ENCODE peak calls at places on chromosome X, in six cellular contexts. Y is K562, T is A549, P is HepG2, Q is SK-N-SH, F is H1. I is an unnamed sample.

GRCh38 chrX:21798677-21799219 is 40.7 kb upstream of the MBTPS2 start:
- DNase-seq in Y (no peak), F (no peak), T (peak), Q (no peak), P (peak), I (no peak)

GRCh38 chrX:39762266-39762841 is 335.4 kb downstream of the BCOR start:
- DNase-seq in Y (no peak), P (no peak), T (no peak), Q (no peak), F (no peak), I (no peak)

GRCh38 chrX:1151378-1152077 is 60.9 kb downstream of the CRLF2 start:
- DNase-seq in F (no peak), P (no peak), Q (no peak), Y (no peak), T (no peak), I (no peak)

GRCh38 chrX:81168391-81168790 is 33.3 kb downstream of the HMGN5 start:
- DNase-seq in P (no peak), F (no peak), Q (no peak), Y (no peak), T (no peak), I (no peak)

GRCh38 chrX:119617511-119618164 is 11.4 kb upstream of the NKRF start:
- DNase-seq in Q (no peak), T (no peak), F (no peak), Y (no peak), P (no peak), I (no peak)

GRCh38 chrX:15908891-15909290 is 54.3 kb upstream of the AP1S2 start:
- DNase-seq in T (no peak), Y (no peak), F (no peak), Q (no peak), P (peak), I (no peak)

GRCh38 chrX:96889726-96890125 is 6.0 kb downstream of the RPA4 start:
- DNase-seq in Q (no peak), F (no peak), Y (no peak), P (peak), T (peak), I (no peak)

GRCh38 chrX:20067709-20068315 is 48.9 kb downstream of the MAP7D2 start:
- DNase-seq in P (no peak), Y (no peak), T (peak), F (no peak), Q (peak), I (no peak)

GRCh38 chrX:155056471-155056870 is 14.5 kb downstream of the CMC4 start:
- DNase-seq in P (no peak), T (no peak), Q (no peak), F (no peak), Y (no peak), I (no peak)

GRCh38 chrX:125132274-125132673 is 187.4 kb upstream of the TEX13C start:
- DNase-seq in P (peak), F (no peak), T (peak), Q (peak), Y (peak), I (no peak)

GRCh38 chrX:155070038-155070437 is 898 bp downstream of the CMC4 start:
- DNase-seq in F (no peak), P (no peak), T (no peak), Q (no peak), Y (no peak), I (no peak)

GRCh38 chrX:104343408-104344129 is 88.8 kb upstream of the ESX1 start:
- DNase-seq in P (peak), Q (peak), T (peak), F (peak), Y (peak), I (peak)

GRCh38 chrX:16215660-16216059 is 48.4 kb downstream of the MAGEB17 start:
- DNase-seq in P (no peak), F (no peak), Q (no peak), T (no peak), Y (no peak), I (no peak)

GRCh38 chrX:12819231-12819630 is 28.0 kb downstream of the PRPS2 start:
- DNase-seq in Q (no peak), Y (no peak), F (no peak), P (no peak), T (no peak), I (no peak)

GRCh38 chrX:43702660-43703059 is 46.6 kb downstream of the MAOA start:
- DNase-seq in F (no peak), P (peak), T (no peak), Y (no peak), Q (no peak), I (no peak)

GRCh38 chrX:128992107-128992971 is 531.0 kb downstream of the SMARCA1 start:
- DNase-seq in F (no peak), T (no peak), Y (peak), Q (peak), P (no peak), I (no peak)

GRCh38 chrX:7283741-7284140 is 135.8 kb upstream of the PUDP start:
- DNase-seq in Q (no peak), F (no peak), Y (no peak), P (no peak), T (no peak), I (no peak)

GRCh38 chrX:155127465-155127864 is 56.2 kb downstream of the BRCC3 start:
- DNase-seq in Q (no peak), Y (no peak), P (peak), T (no peak), F (no peak), I (no peak)

GRCh38 chrX:150219374-150220185 is 143.5 kb upstream of the MAMLD1 start:
- DNase-seq in F (no peak), T (peak), Y (no peak), Q (no peak), P (no peak), I (no peak)

GRCh38 chrX:110226931-110227330 is 91.0 kb downstream of the AMMECR1 start:
- DNase-seq in Y (no peak), P (no peak), Q (no peak), F (no peak), T (no peak), I (no peak)

GRCh38 chrX:123340691-123341090 is 156.6 kb downstream of the GRIA3 start:
- DNase-seq in P (no peak), Y (no peak), F (no peak), T (peak), Q (no peak), I (no peak)

GRCh38 chrX:119041175-119041574 is 31.6 kb upstream of the CT47C1 start:
- DNase-seq in T (peak), Y (peak), P (peak), F (no peak), Q (no peak), I (no peak)

GRCh38 chrX:33465137-33465536 is 253.8 kb upstream of the DMD start:
- DNase-seq in T (no peak), F (no peak), P (no peak), Q (no peak), Y (no peak), I (no peak)

GRCh38 chrX:68989456-68989855 is 160.6 kb downstream of the EFNB1 start:
- DNase-seq in F (no peak), T (no peak), Q (no peak), Y (peak), P (no peak), I (no peak)

GRCh38 chrX:9566150-9566621 is 101.3 kb downstream of the TBL1X start:
- DNase-seq in Y (peak), Q (no peak), P (peak), T (peak), F (no peak), I (no peak)

GRCh38 chrX:40291553-40291952 is 193.8 kb upstream of the BCOR start:
- DNase-seq in Q (no peak), T (no peak), F (no peak), Y (no peak), P (no peak), I (no peak)

GRCh38 chrX:136963973-136964372 is 69.8 kb downstream of the GPR101 start:
- DNase-seq in Y (no peak), T (no peak), P (no peak), F (no peak), Q (no peak), I (no peak)

GRCh38 chrX:8190341-8190830 is 19.3 kb upstream of the VCX2 start:
- DNase-seq in P (no peak), F (no peak), Q (no peak), T (no peak), Y (no peak), I (no peak)

GRCh38 chrX:103170216-103170615 is 44.7 kb upstream of the BEX4 start:
- DNase-seq in P (no peak), T (no peak), F (no peak), Y (no peak), Q (no peak), I (no peak)

GRCh38 chrX:66035667-66036066 is 4.2 kb downstream of the VSIG4 start:
- DNase-seq in T (no peak), Q (no peak), Y (no peak), P (no peak), F (no peak), I (no peak)

GRCh38 chrX:129496625-129497024 is 26.7 kb downstream of the SMARCA1 start:
- DNase-seq in P (no peak), Q (no peak), F (no peak), T (no peak), Y (no peak), I (no peak)

GRCh38 chrX:103779156-103779555 is 2.5 kb downstream of the PLP1 start:
- DNase-seq in Y (no peak), Q (peak), T (no peak), F (no peak), P (no peak), I (no peak)

GRCh38 chrX:50838820-50839600 is 25.0 kb upstream of the SHROOM4 start:
- DNase-seq in T (no peak), Q (no peak), P (no peak), Y (no peak), F (no peak), I (no peak)

GRCh38 chrX:120144178-120144844 is 14.1 kb upstream of the RHOXF2 start:
- DNase-seq in T (no peak), Q (no peak), P (no peak), Y (peak), F (no peak), I (no peak)

GRCh38 chrX:43644124-43644701 is 11.9 kb upstream of the MAOA start:
- DNase-seq in P (no peak), Y (no peak), Q (no peak), F (no peak), T (peak), I (no peak)

DNA sequence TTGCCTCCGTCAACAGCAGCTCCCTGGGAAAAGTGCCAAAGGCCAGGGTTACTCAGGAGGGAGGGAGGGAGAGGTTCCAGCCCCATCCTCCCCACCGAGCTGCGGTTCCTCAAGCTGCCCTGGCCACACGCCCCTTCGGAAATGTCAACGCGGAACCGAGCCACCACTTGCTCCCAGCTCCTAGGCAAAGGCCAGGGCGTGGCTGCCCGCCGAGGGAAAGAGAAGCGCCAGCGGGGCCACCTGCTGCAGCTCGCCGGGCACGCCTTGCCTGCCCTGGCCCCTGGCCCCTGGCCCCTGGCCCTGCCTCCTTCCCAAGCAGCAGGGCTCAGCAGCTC is 15.3 kb downstream of the SLC6A8 start:
- DNase-seq in F (no peak), T (no peak), Y (no peak), Q (no peak), P (no peak), I (no peak)
- TF ChIP-seq CHD2 in F (no peak), T (no peak), Y (no peak), Q (no peak), P (no peak), I (no peak)

GRCh38 chrX:45006002-45006800 is 133.2 kb downstream of the KDM6A start:
- DNase-seq in Q (no peak), P (no peak), F (no peak), T (peak), Y (no peak), I (no peak)

GRCh38 chrX:44997888-44998287 is 124.9 kb downstream of the KDM6A start:
- DNase-seq in T (no peak), Y (no peak), P (no peak), Q (no peak), F (no peak), I (peak)

GRCh38 chrX:45001038-45001437 is 128.1 kb downstream of the KDM6A start:
- DNase-seq in F (no peak), T (no peak), Y (no peak), Q (no peak), P (no peak), I (no peak)

GRCh38 chrX:45007598-45007997 is 134.6 kb downstream of the KDM6A start:
- DNase-seq in P (no peak), Y (no peak), T (no peak), F (no peak), Q (no peak), I (peak)

GRCh38 chrX:45003080-45003479 is 130.1 kb downstream of the KDM6A start:
- DNase-seq in Y (no peak), Q (no peak), F (no peak), T (no peak), P (no peak), I (no peak)
- TF ChIP-seq MAX in Y (no peak), Q (no peak), F (no peak), T (no peak), P (no peak), I (no peak)

DNA sequence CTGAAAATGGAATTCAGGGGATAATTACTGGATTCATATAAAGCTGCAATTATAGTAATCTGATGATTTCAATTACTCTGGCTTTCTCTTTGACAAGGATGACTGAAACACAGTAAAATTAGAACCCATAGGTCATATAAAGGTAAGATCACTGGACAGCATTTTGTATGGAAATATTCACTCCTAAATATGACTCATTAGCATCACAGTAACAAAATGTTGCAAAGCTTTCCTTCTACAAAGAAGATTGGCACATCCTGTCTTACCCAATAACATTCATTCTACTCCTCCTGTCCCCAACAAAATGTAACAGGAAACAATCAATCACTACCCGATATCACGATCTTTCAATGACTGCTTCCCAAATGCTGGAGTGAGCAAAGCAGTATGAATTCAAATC is 95.4 kb downstream of the FANCB start:
- DNase-seq in T (no peak), P (no peak), F (no peak), Q (no peak), Y (no peak), I (no peak)
- H3K4me2 ChIP-seq in T (no peak), P (no peak), F (no peak), Q (no peak), Y (no peak), I (no peak)

DNA sequence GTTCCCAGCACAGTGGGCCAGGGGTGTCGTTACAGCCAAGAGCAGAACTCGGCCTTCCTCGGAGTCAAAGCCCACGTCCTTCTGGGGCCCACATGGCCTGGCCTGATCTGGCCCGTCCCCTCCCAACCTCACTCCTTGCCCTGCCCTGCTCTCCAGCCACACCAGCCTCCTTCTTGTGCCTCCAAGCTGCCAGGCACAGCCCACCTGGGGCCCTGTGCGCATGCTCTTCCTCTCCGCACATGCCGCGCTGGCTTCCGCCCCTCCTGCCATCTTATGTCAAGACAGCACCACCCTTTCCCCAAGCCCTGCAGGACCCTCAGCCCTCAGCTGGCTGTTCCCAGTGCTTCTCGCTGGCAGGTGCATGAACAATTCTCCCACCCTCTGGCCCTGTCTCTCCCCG is 6.8 kb downstream of the HAUS7 start:
- DNase-seq in F (no peak), Y (no peak), P (no peak), Q (no peak), T (no peak), I (no peak)
- TF ChIP-seq CHD2 in F (no peak), Y (no peak), P (no peak), Q (no peak), T (no peak), I (no peak)

GRCh38 chrX:71640002-71640401 is 21.7 kb upstream of the CXCR3 start:
- DNase-seq in Y (no peak), Q (no peak), T (no peak), F (no peak), P (no peak), I (no peak)

GRCh38 chrX:71636438-71637252 is 18.3 kb upstream of the CXCR3 start:
- DNase-seq in P (no peak), Y (no peak), T (no peak), F (no peak), Q (no peak), I (no peak)

GRCh38 chrX:71637253-71637618 is 18.9 kb upstream of the CXCR3 start:
- DNase-seq in Q (no peak), P (no peak), T (no peak), Y (no peak), F (no peak), I (no peak)

GRCh38 chrX:71638409-71638808 is 20.1 kb upstream of the CXCR3 start:
- DNase-seq in Q (no peak), P (no peak), T (no peak), Y (no peak), F (no peak), I (no peak)

GRCh38 chrX:71637848-71638247 is 19.5 kb upstream of the CXCR3 start:
- DNase-seq in Q (no peak), P (no peak), T (no peak), Y (no peak), F (no peak), I (no peak)
- TF ChIP-seq MAX in Q (no peak), P (no peak), T (no peak), Y (no peak), F (no peak), I (no peak)